ENCODE peak calls at places on chromosomes 13 and 19, in six cellular contexts. V is neuronal stem cell, F is trophoblast cell, Q is IMR-90, X is mesenchymal stem cell, P is H1. G is an unnamed sample.
A peak's percentile ranks its signal among the peaks of the same experiment; 100 is the strongest.

GRCh38 chr13:46317120-46317519 is 69.9 kb downstream of the RUBCNL start:
- DNase-seq in V (no peak), F (no peak), Q (no peak), X (peak; percentile 13), P (no peak), G (peak; percentile 11)

GRCh38 chr19:46976845-46977320 is 42.8 kb upstream of the NPAS1 start:
- DNase-seq in V (peak; percentile 30), F (peak; percentile 90), Q (peak; percentile 55), X (peak; percentile 91), P (no peak), G (peak; percentile 97)

GRCh38 chr13:21069561-21070004 is 8.2 kb upstream of the LATS2 start:
- DNase-seq in V (no peak), F (peak; percentile 67), Q (peak; percentile 99), X (peak; percentile 97), P (no peak), G (peak; percentile 56)

GRCh38 chr19:8336072-8336569 is 6.9 kb downstream of the KANK3 start:
- DNase-seq in V (no peak), F (no peak), Q (no peak), X (no peak), P (no peak), G (no peak)

GRCh38 chr13:72507394-72508199 is 219.8 kb downstream of the MZT1 start:
- DNase-seq in V (no peak), F (no peak), Q (no peak), X (peak; percentile 2), P (no peak), G (no peak)

GRCh38 chr13:36447501-36447900 is 15.2 kb downstream of the CCNA1 start:
- DNase-seq in V (no peak), F (no peak), Q (no peak), X (no peak), P (no peak), G (no peak)

GRCh38 chr19:49684983-49685553 is 4.3 kb upstream of the ADM5 start:
- DNase-seq in V (no peak), F (no peak), Q (no peak), X (no peak), P (no peak), G (no peak)

GRCh38 chr19:53917356-53917755 is 8.3 kb downstream of the CACNG7 start:
- DNase-seq in V (no peak), F (no peak), Q (no peak), X (no peak), P (no peak), G (no peak)

GRCh38 chr19:36772341-36773222 is at the start of gene ZNF850:
- DNase-seq in V (peak; percentile 93), F (peak; percentile 96), Q (peak; percentile 92), X (peak; percentile 95), P (peak; percentile 68), G (peak; percentile 97)

GRCh38 chr19:35484637-35485036 is 5.6 kb downstream of the KRTDAP start:
- DNase-seq in V (no peak), F (no peak), Q (no peak), X (no peak), P (no peak), G (peak; percentile 51)

GRCh38 chr13:42108217-42108616 is 59.8 kb downstream of the DGKH start:
- DNase-seq in V (no peak), F (no peak), Q (no peak), X (no peak), P (no peak), G (no peak)

GRCh38 chr19:55156202-55157063 is 1.1 kb downstream of the TNNI3 start:
- DNase-seq in V (peak; percentile 91), F (no peak), Q (peak; percentile 44), X (peak; percentile 39), P (no peak), G (peak; percentile 91)

GRCh38 chr19:7109678-7110289 is 40.3 kb downstream of the ZNF557 start:
- DNase-seq in V (peak; percentile 36), F (no peak), Q (no peak), X (no peak), P (peak; percentile 59), G (peak; percentile 78)

GRCh38 chr19:10637894-10638293 is 12.5 kb downstream of the SLC44A2 start:
- DNase-seq in V (no peak), F (no peak), Q (no peak), X (no peak), P (no peak), G (no peak)
- H3K36me3 ChIP-seq in V (peaks cover 46% of the 10 kb centered on the region), F (peaks cover 85% of the 10 kb centered on the region), Q (peaks cover 55% of the 10 kb centered on the region), X (peaks cover 52% of the 10 kb centered on the region), P (peaks cover 71% of the 10 kb centered on the region), G (peaks cover 24% of the 10 kb centered on the region)

GRCh38 chr19:42200116-42200740 is 17.2 kb downstream of the DEDD2 start:
- DNase-seq in V (no peak), F (no peak), Q (no peak), X (no peak), P (no peak), G (no peak)

GRCh38 chr19:42196011-42197001 is 21.2 kb downstream of the DEDD2 start:
- DNase-seq in V (no peak), F (no peak), Q (no peak), X (no peak), P (no peak), G (no peak)

GRCh38 chr19:42197375-42197817 is 20.1 kb downstream of the DEDD2 start:
- DNase-seq in V (no peak), F (no peak), Q (no peak), X (no peak), P (no peak), G (no peak)

GRCh38 chr19:42199440-42200115 is 17.9 kb downstream of the DEDD2 start:
- DNase-seq in V (no peak), F (no peak), Q (no peak), X (no peak), P (no peak), G (peak; percentile 42)

GRCh38 chr19:42198676-42199439 is 18.6 kb downstream of the DEDD2 start:
- DNase-seq in V (no peak), F (no peak), Q (no peak), X (no peak), P (no peak), G (peak; percentile 86)
- H3K4me3 ChIP-seq in V (no peak overlapping the region), F (no peak overlapping the region), Q (no peak overlapping the region), X (no peak overlapping the region), P (no peak overlapping the region), G (no peak overlapping the region)

DNA sequence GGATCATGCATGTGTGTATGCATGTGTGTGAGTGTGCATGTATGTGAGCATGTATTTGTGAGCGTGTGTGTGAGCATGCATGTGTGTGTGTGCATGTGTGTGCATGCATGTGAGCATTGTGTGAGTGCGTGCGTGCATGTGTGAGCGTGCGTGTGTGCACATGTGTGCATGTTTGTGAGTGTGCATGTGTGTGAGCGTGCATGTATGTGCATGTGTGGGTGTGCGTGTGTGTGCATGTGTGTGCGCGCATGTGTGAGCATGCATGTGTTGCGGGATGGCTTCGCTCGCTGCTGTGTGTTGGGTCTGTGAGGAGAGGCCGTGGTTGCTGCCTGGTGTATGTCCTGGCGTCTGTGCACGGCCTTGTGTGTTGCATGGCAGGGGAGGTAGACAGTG is 32.4 kb downstream of the PAK4 start:
- DNase-seq in V (no peak), F (no peak), Q (no peak), X (no peak), P (no peak), G (no peak)
- H3K23ac ChIP-seq in V (peak overlapping the region; percentile 57), F (no peak overlapping the region), Q (peak overlapping the region; percentile 5), X (no peak overlapping the region), P (peak overlapping the region; percentile 10), G (peak overlapping the region; percentile 15)

GRCh38 chr19:883661-884211 is 9.3 kb downstream of the MED16 start:
- DNase-seq in V (no peak), F (peak; percentile 100), Q (no peak), X (no peak), P (no peak), G (peak; percentile 82)

GRCh38 chr19:887599-887998 is 5.4 kb downstream of the MED16 start:
- DNase-seq in V (no peak), F (no peak), Q (no peak), X (no peak), P (no peak), G (no peak)

GRCh38 chr19:884420-885211 is 8.4 kb downstream of the MED16 start:
- DNase-seq in V (no peak), F (peak; percentile 98), Q (no peak), X (no peak), P (no peak), G (no peak)

GRCh38 chr19:887072-887471 is 5.9 kb downstream of the MED16 start:
- DNase-seq in V (no peak), F (no peak), Q (peak; percentile 67), X (peak; percentile 76), P (no peak), G (peak; percentile 65)

DNA sequence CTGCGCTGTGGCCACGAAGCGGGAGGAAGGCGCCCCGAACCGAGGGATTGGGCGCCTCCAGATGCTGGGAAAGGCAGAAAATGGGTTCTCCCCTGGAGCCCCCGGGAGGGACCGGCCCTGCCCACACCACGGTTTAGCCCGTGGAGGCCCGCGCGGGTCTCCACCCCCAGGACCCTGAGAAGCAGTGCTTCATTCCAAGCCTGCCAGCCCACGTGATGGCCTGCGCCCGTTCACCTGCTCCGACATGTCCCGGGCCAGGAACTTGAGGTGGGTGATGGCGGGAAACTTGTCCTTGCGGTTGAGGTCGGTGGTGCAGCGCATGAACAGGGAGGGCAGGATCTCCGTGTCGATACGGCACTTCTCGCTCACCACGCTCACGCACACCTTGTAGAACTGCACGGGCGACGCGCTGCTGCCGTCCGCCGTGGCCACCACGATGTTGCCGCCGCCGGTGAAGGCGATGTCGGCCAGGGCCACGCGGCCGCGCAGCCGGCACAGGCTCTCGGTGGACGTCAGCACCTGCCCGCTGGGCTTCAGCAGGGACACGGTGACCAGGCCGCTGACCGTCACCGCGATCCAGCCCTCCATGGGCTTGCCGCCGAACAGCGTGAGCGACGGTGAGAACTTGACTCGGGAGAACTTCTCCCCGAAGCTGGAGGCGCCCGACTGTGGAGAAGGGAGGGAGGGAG is 7.3 kb downstream of the MED16 start:
- DNase-seq in V (no peak), F (no peak), Q (no peak), X (no peak), P (no peak), G (no peak)
- H3K36me3 ChIP-seq in V (peaks cover 60% of the 10 kb centered on the region), F (peaks cover 67% of the 10 kb centered on the region), Q (peaks cover 84% of the 10 kb centered on the region), X (peaks cover 74% of the 10 kb centered on the region), P (peaks cover 21% of the 10 kb centered on the region), G (peaks cover 3% of the 10 kb centered on the region)

GRCh38 chr13:98144501-98145350 is 1.8 kb downstream of the FARP1 start:
- DNase-seq in V (peak; percentile 53), F (no peak), Q (peak; percentile 77), X (peak; percentile 80), P (no peak), G (peak; percentile 70)
- H3K4me3 ChIP-seq in V (peak overlapping the region; percentile 70), F (peak overlapping the region; percentile 70), Q (peak overlapping the region; percentile 95), X (peak overlapping the region; percentile 91), P (peak overlapping the region; percentile 78), G (peak overlapping the region; percentile 81)

DNA sequence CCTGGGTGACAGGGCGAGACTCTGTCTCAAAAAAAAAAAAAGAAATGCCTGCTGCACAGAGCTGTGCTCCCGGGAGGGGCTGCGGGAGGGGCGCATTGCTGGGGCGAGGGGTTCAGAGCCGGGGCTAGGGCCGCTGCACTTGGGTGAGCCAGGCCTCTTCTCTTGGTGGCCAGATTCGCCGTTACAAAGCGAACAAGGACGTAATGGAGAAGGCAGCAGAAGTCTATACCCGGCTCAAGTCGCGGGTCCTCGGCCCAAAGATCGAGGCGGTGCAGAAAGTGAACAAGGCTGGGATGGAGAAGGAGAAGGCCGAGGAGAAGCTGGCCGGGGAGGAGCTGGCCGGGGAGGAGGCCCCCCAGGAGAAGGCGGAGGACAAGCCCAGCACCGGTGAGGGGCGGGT is 19.0 kb downstream of the PLIN4 start:
- DNase-seq in V (no peak), F (no peak), Q (no peak), X (no peak), P (no peak), G (no peak)
- H3K23ac ChIP-seq in V (no peak overlapping the region), F (no peak overlapping the region), Q (no peak overlapping the region), X (no peak overlapping the region), P (no peak overlapping the region), G (no peak overlapping the region)

GRCh38 chr19:4916292-4917082 is 7.2 kb downstream of the UHRF1 start:
- DNase-seq in V (no peak), F (no peak), Q (no peak), X (no peak), P (no peak), G (no peak)
- H3K36me3 ChIP-seq in V (peaks cover 46% of the 10 kb centered on the region), F (peaks cover 29% of the 10 kb centered on the region), Q (peaks cover 1% of the 10 kb centered on the region), X (peaks cover 6% of the 10 kb centered on the region), P (peaks cover 25% of the 10 kb centered on the region), G (peaks cover 6% of the 10 kb centered on the region)

G was measured in mesendoderm.